ENCODE peak calls at places on chromosomes 7 and 10, in four cellular contexts. O is Panc1, H is HepG2, V is K562. Z is an unnamed sample.

GRCh38 chr7:64555046-64555445 is 7.8 kb downstream of the ZNF680 start:
- DNase-seq in V (no peak), H (no peak), O (no peak), Z (no peak)

GRCh38 chr10:470339-471003 is 219.0 kb downstream of the DIP2C start:
- DNase-seq in V (no peak), H (no peak), O (no peak), Z (no peak)

GRCh38 chr7:55565693-55566092 is 6.6 kb downstream of the VOPP1 start:
- DNase-seq in H (peak), V (no peak), O (no peak), Z (peak)

GRCh38 chr7:87048839-87049238 is 10.6 kb downstream of the ELAPOR2 start:
- DNase-seq in H (no peak), V (no peak), O (no peak), Z (no peak)

GRCh38 chr7:77235280-77235679 is 35.7 kb upstream of the FGL2 start:
- DNase-seq in V (no peak), O (no peak), H (no peak), Z (no peak)

GRCh38 chr7:43454936-43455518 is 127.9 kb upstream of the STK17A start:
- DNase-seq in H (peak), O (no peak), V (peak), Z (peak)

GRCh38 chr10:681670-682318 is 7.7 kb downstream of the DIP2C start:
- DNase-seq in V (no peak), H (peak), O (no peak), Z (no peak)

GRCh38 chr10:3172081-3172445 is 519 bp downstream of the PITRM1 start:
- DNase-seq in H (peak), O (peak), V (no peak), Z (peak)

GRCh38 chr7:158734861-158735260 is 30.3 kb upstream of the NCAPG2 start:
- DNase-seq in V (no peak), H (no peak), O (no peak), Z (no peak)

GRCh38 chr7:151426486-151426905 is 13.4 kb downstream of the CRYGN start:
- DNase-seq in V (no peak), H (no peak), O (no peak), Z (peak)

GRCh38 chr10:117139581-117140524 is 1.8 kb upstream of the VAX1 start:
- DNase-seq in H (no peak), V (no peak), O (no peak), Z (no peak)

GRCh38 chr7:139340808-139341057 is 404 bp upstream of the FMC1 start:
- DNase-seq in V (no peak), H (no peak), O (no peak), Z (no peak)

GRCh38 chr7:87561702-87562101 is 39.0 kb downstream of the ABCB1 start:
- DNase-seq in V (no peak), H (no peak), O (no peak), Z (no peak)

GRCh38 chr10:49844775-49845561 is 82.8 kb upstream of the OGDHL start:
- DNase-seq in V (no peak), O (peak), H (peak), Z (no peak)

GRCh38 chr10:3835770-3836169 is 50.8 kb upstream of the KLF6 start:
- DNase-seq in H (no peak), O (no peak), V (no peak), Z (no peak)

GRCh38 chr10:13765641-13766341 is 179.0 kb downstream of the PRPF18 start:
- DNase-seq in V (no peak), H (peak), O (no peak), Z (no peak)

GRCh38 chr7:158093156-158093796 is 494.3 kb downstream of the PTPRN2 start:
- DNase-seq in V (no peak), O (no peak), H (no peak), Z (no peak)

GRCh38 chr7:92834661-92835139 is 1.7 kb downstream of the CDK6 start:
- DNase-seq in H (no peak), V (peak), O (no peak), Z (no peak)

GRCh38 chr7:116224492-116225098 is 14.3 kb downstream of the TES start:
- DNase-seq in H (no peak), O (no peak), V (no peak), Z (no peak)

GRCh38 chr7:69643708-69644445 is 45.6 kb downstream of the AUTS2 start:
- DNase-seq in H (peak), O (no peak), V (no peak), Z (no peak)

GRCh38 chr10:33195608-33196376 is 138.7 kb downstream of the NRP1 start:
- DNase-seq in H (peak), V (no peak), O (no peak), Z (no peak)

GRCh38 chr10:92592761-92593552 is at the start of gene KIF11:
- DNase-seq in H (peak), O (peak), V (peak), Z (peak)

GRCh38 chr7:83646027-83646426 is 2.9 kb downstream of the SEMA3E start:
- DNase-seq in H (no peak), V (no peak), O (no peak), Z (no peak)

GRCh38 chr7:27170936-27171635 is 3.0 kb downstream of the HOXA10 start:
- DNase-seq in V (no peak), H (peak), O (no peak), Z (no peak)

GRCh38 chr7:104010052-104010909 is 20.8 kb upstream of the RELN start:
- DNase-seq in O (no peak), V (no peak), H (peak), Z (no peak)

GRCh38 chr7:57071-57470 is 135.3 kb upstream of the FAM20C start:
- DNase-seq in H (no peak), O (no peak), V (no peak), Z (no peak)

GRCh38 chr7:79785556-79785955 is 332.1 kb upstream of the MAGI2 start:
- DNase-seq in V (no peak), O (no peak), H (no peak), Z (no peak)

GRCh38 chr10:70729763-70730357 is 55.3 kb downstream of the TBATA start:
- DNase-seq in H (no peak), V (no peak), O (no peak), Z (no peak)

GRCh38 chr7:20784311-20785210 is 2.1 kb downstream of the SP8 start:
- DNase-seq in H (no peak), O (no peak), V (no peak), Z (no peak)

GRCh38 chr10:104122273-104123107 is 519 bp downstream of the SFR1 start:
- DNase-seq in O (no peak), V (no peak), H (no peak), Z (no peak)

GRCh38 chr10:119608316-119609155 is 11.8 kb upstream of the TIAL1 start:
- DNase-seq in H (peak), O (no peak), V (no peak), Z (peak)

GRCh38 chr7:40865441-40866233 is 730.8 kb downstream of the SUGCT start:
- DNase-seq in H (no peak), V (no peak), O (no peak), Z (no peak)

GRCh38 chr7:40870108-40870507 is 735.3 kb downstream of the SUGCT start:
- DNase-seq in H (no peak), O (no peak), V (no peak), Z (no peak)

GRCh38 chr7:40866601-40867000 is 731.8 kb downstream of the SUGCT start:
- DNase-seq in O (no peak), V (no peak), H (no peak), Z (no peak)
- TF ChIP-seq CTCF in O (peak), V (no peak), H (no peak), Z (no peak)

DNA sequence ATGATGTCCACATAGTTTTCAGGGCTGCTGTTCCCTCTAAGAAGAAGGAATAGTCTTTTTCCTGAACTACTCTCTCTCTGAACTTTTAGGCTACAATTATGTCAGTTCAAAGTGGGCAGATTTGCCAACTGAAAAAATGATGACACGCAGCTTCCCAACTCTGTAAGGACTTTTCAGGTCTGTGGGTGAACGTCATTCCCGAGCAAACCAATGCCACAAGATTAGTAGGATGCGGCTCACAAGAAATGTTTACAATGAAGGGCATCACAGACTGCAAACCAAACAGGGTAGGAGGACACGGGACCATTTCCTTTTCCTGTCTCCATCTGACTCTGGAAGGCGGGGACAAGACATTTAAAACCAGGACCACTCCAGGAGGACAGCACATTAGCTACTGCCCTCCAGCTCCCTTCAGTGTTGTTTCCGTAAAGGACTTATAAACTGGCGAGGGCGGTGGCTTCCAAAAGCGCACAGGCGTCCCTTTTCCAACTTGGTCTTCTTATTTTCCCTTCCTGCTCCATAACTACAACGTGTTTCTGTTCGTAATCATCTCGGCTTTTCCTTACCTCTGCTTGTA is 539 bp upstream of the MKLN1 start:
- DNase-seq in O (peak), V (peak), H (peak), Z (peak)
- TF ChIP-seq TCF7L2 in O (no peak), V (no peak), H (no peak), Z (no peak)

GRCh38 chr10:102394079-102394800 is 1.3 kb upstream of the NFKB2 start:
- DNase-seq in O (peak), V (peak), H (peak), Z (peak)
- TF ChIP-seq CTCF in O (peak), V (no peak), H (peak), Z (no peak)

GRCh38 chr7:1428941-1429444 is 30.3 kb downstream of the MICALL2 start:
- DNase-seq in O (no peak), V (peak), H (peak), Z (no peak)
- TF ChIP-seq TCF7L2 in O (no peak), V (no peak), H (no peak), Z (no peak)

GRCh38 chr10:23263441-23264164 is 71.5 kb downstream of the PTF1A start:
- DNase-seq in H (no peak), V (no peak), O (no peak), Z (no peak)
- TF ChIP-seq CTCF in H (no peak), V (no peak), O (no peak), Z (no peak)

GRCh38 chr7:141512597-141512996 is 38.6 kb upstream of the AGK start:
- DNase-seq in V (no peak), H (no peak), O (no peak), Z (no peak)

GRCh38 chr7:141513720-141514119 is 37.5 kb upstream of the AGK start:
- DNase-seq in H (no peak), O (no peak), V (no peak), Z (no peak)

DNA sequence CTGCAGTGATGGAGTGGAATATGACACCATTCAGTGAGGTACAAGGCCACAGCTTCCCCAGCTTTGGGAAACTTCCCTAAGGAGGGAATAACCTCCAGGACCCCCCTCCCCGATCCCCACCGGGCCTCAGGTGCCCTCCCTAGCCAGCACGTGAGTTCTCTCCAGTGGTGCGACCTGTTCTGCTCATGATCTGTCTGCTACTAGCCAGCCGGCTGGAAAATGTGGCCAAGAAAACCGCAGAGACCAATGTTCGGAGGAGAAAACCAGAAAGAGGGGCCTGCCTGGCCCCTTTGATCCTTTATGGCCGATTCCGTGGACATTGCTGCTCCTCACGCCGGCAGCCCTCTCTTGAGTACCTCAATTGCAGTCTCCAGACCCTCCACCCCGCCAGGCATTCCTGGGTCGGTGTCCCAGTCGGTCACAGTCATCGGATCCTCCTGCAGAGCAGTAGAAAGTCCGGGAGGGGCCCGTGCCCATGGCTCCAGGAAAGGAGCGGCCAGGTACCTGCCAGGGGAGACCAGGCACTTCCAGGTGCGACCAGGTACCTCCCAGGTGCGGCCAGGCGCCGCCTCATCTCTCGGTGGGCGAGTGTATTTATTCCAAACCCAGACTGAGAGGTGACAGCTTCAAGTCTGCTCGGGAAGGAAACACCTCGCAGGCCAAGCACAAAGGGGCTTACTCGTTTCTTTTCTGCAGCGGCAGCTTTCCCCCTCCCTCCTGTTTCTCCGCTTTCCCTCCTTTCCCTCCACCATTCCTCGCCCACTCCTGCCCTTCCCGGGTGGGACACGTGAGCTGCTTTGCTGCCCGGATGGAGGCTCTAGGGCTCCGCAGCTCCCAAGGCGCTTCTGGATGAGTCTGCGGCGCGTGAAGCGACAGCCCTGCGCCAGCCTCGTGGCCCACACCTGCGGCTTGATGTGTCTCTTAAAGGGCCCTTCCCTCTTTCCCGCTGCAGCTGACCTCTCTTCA is 39.6 kb upstream of the AGK start:
- DNase-seq in V (no peak), O (no peak), H (no peak), Z (no peak)
- TF ChIP-seq TCF7L2 in V (no peak), O (no peak), H (no peak), Z (no peak)

GRCh38 chr10:102312683-102313082 is 67.4 kb downstream of the GBF1 start:
- DNase-seq in O (no peak), V (no peak), H (no peak), Z (no peak)
- TF ChIP-seq CTCF in O (no peak), V (no peak), H (no peak), Z (no peak)

DNA sequence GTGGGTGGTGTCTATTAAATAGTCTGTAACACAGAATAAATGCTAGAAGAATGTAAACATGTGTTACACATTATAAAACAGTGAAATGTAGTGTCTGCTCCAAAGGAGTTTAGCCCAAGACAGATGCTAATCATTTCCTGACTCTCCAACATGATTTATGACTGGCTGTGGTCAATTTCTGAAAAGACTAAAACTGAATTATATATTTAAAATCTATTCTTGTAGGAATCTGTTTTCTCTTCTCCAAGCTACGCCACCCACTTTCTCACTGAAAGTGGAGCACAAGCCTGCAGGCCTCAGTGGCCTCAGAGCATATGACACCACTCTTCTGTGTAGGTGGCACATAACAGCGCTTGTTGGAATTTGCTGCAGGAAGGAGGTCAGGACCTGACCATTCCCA is 44.4 kb downstream of the CTTNBP2 start:
- DNase-seq in V (no peak), O (no peak), H (no peak), Z (no peak)
- TF ChIP-seq TCF7L2 in V (no peak), O (no peak), H (no peak), Z (no peak)

GRCh38 chr7:46934198-46934825 is 647.6 kb downstream of the TNS3 start:
- DNase-seq in H (no peak), O (no peak), V (no peak), Z (no peak)

GRCh38 chr7:46932266-46932655 is 649.6 kb downstream of the TNS3 start:
- DNase-seq in V (no peak), H (no peak), O (no peak), Z (no peak)

GRCh38 chr7:46932656-46933424 is 649.1 kb downstream of the TNS3 start:
- DNase-seq in H (no peak), V (no peak), O (peak), Z (no peak)

GRCh38 chr7:46930336-46930735 is 651.6 kb downstream of the TNS3 start:
- DNase-seq in H (no peak), V (no peak), O (peak), Z (no peak)

DNA sequence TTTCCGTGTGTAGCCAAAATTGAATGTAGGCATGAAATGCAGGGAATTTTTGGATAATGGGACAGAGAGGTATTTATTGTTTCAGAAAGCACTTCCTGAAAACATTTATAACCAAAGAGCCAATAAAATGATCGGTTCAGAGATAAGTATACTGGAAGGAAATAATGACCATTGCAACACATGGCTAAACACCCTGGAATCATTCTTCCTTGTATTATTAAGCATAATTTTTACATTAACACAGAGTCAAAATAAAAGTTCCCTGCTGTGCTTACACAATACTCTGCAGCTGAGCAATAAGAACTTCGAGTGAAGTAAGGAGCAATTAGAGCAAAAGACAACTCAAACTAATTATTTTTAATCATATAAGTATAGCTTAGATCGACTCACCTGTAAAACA is 648.3 kb downstream of the TNS3 start:
- DNase-seq in O (no peak), V (no peak), H (no peak), Z (no peak)
- TF ChIP-seq CTCF in O (no peak), V (no peak), H (no peak), Z (no peak)

GRCh38 chr7:97022451-97023306 is 2.0 kb downstream of the DLX5 start:
- DNase-seq in V (no peak), O (no peak), H (no peak), Z (no peak)

GRCh38 chr7:97025983-97026704 is 1.5 kb upstream of the DLX5 start:
- DNase-seq in H (no peak), V (no peak), O (no peak), Z (no peak)

GRCh38 chr7:97026705-97027426 is 2.2 kb upstream of the DLX5 start:
- DNase-seq in O (no peak), V (no peak), H (no peak), Z (no peak)

GRCh38 chr7:97025130-97025499 is 484 bp upstream of the DLX5 start:
- DNase-seq in O (no peak), H (no peak), V (no peak), Z (no peak)

GRCh38 chr7:97024209-97025129 is at the start of gene DLX5:
- DNase-seq in O (no peak), V (no peak), H (peak), Z (no peak)
- TF ChIP-seq TCF7L2 in O (no peak), V (no peak), H (no peak), Z (no peak)